ENCODE peak calls at places on chromosome X, in five cellular contexts. S is endothelial cell, T is pancreas, M is ovary, H is heart right ventricle. L is an unnamed sample.

GRCh38 chrX:7446815-7447214 is 298.9 kb upstream of the PUDP start:
- DNase-seq in S (no peak), T (no peak), M (no peak), H (no peak), L (no peak)

GRCh38 chrX:78123190-78123589 is 16.3 kb downstream of the TAF9B start:
- DNase-seq in S (no peak), T (no peak), M (no peak), H (no peak), L (no peak)

GRCh38 chrX:52867610-52868348 is at the start of gene XAGE3:
- DNase-seq in S (no peak), T (no peak), M (no peak), H (no peak), L (no peak)

GRCh38 chrX:103624111-103624510 is 4.7 kb upstream of the TCEAL1 start:
- DNase-seq in S (no peak), T (no peak), M (peak), H (no peak), L (no peak)

GRCh38 chrX:7330971-7331746 is 183.2 kb upstream of the PUDP start:
- DNase-seq in S (no peak), T (no peak), M (peak), H (no peak), L (no peak)

GRCh38 chrX:22095306-22095705 is 63.2 kb downstream of the PHEX start:
- DNase-seq in S (no peak), T (no peak), M (peak), H (peak), L (no peak)

GRCh38 chrX:39162322-39162721 is 361.1 kb downstream of the MID1IP1 start:
- DNase-seq in S (peak), T (peak), M (peak), H (no peak), L (peak)

GRCh38 chrX:150223176-150224015 is 139.7 kb upstream of the MAMLD1 start:
- DNase-seq in S (no peak), T (no peak), M (no peak), H (no peak), L (no peak)

GRCh38 chrX:109619816-109620215 is 5.2 kb downstream of the KCNE5 start:
- DNase-seq in S (no peak), T (no peak), M (no peak), H (no peak), L (peak)

GRCh38 chrX:137171626-137172025 is 137.8 kb upstream of the GPR101 start:
- DNase-seq in S (no peak), T (no peak), M (no peak), H (no peak), L (no peak)

GRCh38 chrX:49174723-49175122 is 3.0 kb downstream of the PLP2 start:
- DNase-seq in S (no peak), T (no peak), M (no peak), H (no peak), L (no peak)

GRCh38 chrX:153736871-153737441 is 12.3 kb downstream of the ABCD1 start:
- DNase-seq in S (no peak), T (peak), M (no peak), H (no peak), L (no peak)

GRCh38 chrX:51035746-51036145 is 125.2 kb downstream of the BMP15 start:
- DNase-seq in S (no peak), T (no peak), M (no peak), H (no peak), L (no peak)

GRCh38 chrX:120262781-120263719 is 12.4 kb downstream of the ZBTB33 start:
- DNase-seq in S (no peak), T (no peak), M (no peak), H (no peak), L (peak)

GRCh38 chrX:19909761-19910160 is 22.4 kb upstream of the SH3KBP1 start:
- DNase-seq in S (no peak), T (no peak), M (no peak), H (no peak), L (no peak)

GRCh38 chrX:56130013-56130412 is 102.1 kb upstream of the KLF8 start:
- DNase-seq in S (no peak), T (no peak), M (no peak), H (no peak), L (no peak)

GRCh38 chrX:12153741-12154140 is 15.5 kb downstream of the FRMPD4 start:
- DNase-seq in S (no peak), T (no peak), M (no peak), H (no peak), L (no peak)

GRCh38 chrX:45986971-45987370 is 558.2 kb downstream of the ZNF674 start:
- DNase-seq in S (no peak), T (no peak), M (no peak), H (no peak), L (no peak)

GRCh38 chrX:119145241-119145653 is 17.6 kb upstream of the KIAA1210 start:
- DNase-seq in S (peak), T (no peak), M (no peak), H (no peak), L (peak)
- TF ChIP-seq CTCF in S (no peak), T (no peak), M (no peak), H (peak), L (no peak)

DNA sequence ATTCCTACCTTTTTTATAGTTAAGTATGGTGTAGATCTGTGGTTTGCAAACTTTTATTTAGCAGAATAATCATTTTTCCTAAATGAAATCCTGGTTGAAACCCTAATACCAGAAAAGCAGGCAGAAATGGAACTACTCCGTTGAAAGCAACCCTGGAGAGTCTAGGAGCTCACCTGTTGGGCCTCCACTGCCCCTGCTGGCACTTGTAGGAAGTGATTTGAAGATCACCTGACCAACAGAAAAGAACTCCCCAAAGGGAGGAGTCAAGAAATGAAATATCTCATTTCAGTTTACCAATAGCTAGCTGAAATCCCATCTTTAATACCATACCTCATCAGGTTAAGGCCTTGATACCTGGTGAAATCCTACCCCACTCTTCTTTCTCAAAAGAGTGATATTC is 277.1 kb downstream of the KLHL13 start:
- DNase-seq in S (no peak), T (no peak), M (no peak), H (no peak), L (no peak)
- TF ChIP-seq CTCF in S (no peak), T (no peak), M (no peak), H (no peak), L (peak)

GRCh38 chrX:3219667-3220066 is 126.8 kb downstream of the MXRA5 start:
- DNase-seq in S (no peak), T (no peak), M (no peak), H (no peak), L (no peak)

GRCh38 chrX:3219231-3219630 is 127.2 kb downstream of the MXRA5 start:
- DNase-seq in S (no peak), T (no peak), M (no peak), H (no peak), L (no peak)

GRCh38 chrX:3226087-3226486 is 120.4 kb downstream of the MXRA5 start:
- DNase-seq in S (no peak), T (no peak), M (no peak), H (no peak), L (no peak)

GRCh38 chrX:3218442-3218841 is 128.0 kb downstream of the MXRA5 start:
- DNase-seq in S (no peak), T (no peak), M (no peak), H (no peak), L (no peak)

DNA sequence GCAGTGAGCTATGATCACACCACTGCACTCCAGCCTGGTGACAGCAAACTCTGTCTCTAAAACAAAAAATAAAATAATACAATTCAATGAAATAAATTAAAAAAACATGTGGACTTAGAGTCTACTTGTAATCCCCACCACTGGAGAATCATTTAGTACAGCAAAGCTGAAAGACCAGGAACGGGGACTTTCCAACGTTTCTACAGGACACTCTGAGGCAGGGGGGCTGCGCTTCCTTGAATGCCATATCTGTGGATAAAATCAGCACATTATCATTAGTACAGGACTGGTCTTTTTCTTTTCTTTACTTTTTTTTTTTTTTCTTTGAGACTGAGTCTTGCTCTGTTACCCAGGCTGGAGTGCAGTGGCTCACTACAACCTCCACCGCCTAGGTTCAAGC is 124.8 kb downstream of the MXRA5 start:
- DNase-seq in S (no peak), T (no peak), M (no peak), H (no peak), L (no peak)
- TF ChIP-seq CTCF in S (no peak), T (no peak), M (no peak), H (no peak), L (no peak)

DNA sequence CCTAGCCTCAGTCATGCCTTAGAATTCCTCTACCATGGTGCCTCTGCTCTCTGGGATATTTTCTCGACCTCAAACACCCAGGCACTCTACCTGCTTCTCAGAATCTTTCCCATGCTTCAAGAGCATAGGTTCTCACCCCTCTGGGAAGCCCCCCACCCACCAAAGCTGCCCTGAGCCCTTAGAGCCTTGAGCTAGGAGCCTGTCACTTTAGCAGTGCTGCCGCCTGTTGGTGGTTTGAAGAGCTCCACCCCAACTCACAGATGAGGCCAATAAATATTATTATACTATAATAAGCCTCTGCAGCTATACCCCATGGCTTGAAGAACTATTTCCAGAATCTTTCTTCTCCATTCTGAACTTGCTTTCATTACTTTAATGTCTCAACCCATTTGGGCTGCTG is 109.7 kb downstream of the RTL5 start:
- DNase-seq in S (peak), T (no peak), M (no peak), H (no peak), L (no peak)
- TF ChIP-seq CTCF in S (peak), T (no peak), M (no peak), H (peak), L (peak)

GRCh38 chrX:112641449-112641848 is 38.3 kb downstream of the LHFPL1 start:
- DNase-seq in S (no peak), T (no peak), M (no peak), H (no peak), L (no peak)

GRCh38 chrX:112644713-112645112 is 35.0 kb downstream of the LHFPL1 start:
- DNase-seq in S (no peak), T (no peak), M (no peak), H (no peak), L (no peak)

GRCh38 chrX:112645774-112646173 is 34.0 kb downstream of the LHFPL1 start:
- DNase-seq in S (no peak), T (no peak), M (no peak), H (no peak), L (no peak)

GRCh38 chrX:112643721-112644120 is 36.0 kb downstream of the LHFPL1 start:
- DNase-seq in S (no peak), T (no peak), M (no peak), H (no peak), L (no peak)

DNA sequence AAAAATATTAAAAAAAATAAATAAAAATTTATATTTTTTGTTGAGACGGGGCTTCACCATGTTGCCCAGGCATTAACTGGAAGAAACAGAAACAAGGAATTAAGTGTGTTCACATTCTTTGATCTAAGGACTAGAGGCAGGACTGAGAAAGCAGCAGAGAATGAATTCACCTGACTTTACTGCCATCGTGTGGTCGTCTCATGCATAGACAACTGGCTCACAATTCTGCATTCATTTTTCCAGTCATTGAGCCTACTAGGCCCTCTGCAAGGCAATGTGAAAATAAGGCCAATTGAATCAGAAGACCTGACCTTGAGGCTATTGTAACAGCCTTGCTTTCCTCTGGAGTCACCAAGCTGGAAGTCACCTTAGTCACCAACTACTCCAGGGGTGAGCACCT is 37.4 kb downstream of the LHFPL1 start:
- DNase-seq in S (peak), T (no peak), M (peak), H (peak), L (peak)
- TF ChIP-seq CTCF in S (peak), T (peak), M (peak), H (peak), L (peak)

GRCh38 chrX:40171513-40172168 is 73.9 kb upstream of the BCOR start:
- DNase-seq in S (peak), T (peak), M (no peak), H (no peak), L (peak)
- TF ChIP-seq CTCF in S (no peak), T (no peak), M (no peak), H (no peak), L (no peak)